ENCODE peak calls at places on chromosomes 5 and 9, in eight cellular contexts. V is neural progenitor cell, J is fibroblast of lung, P is A549, L is GM23338, S is mammary epithelial cell, H is PC-3, A is IMR-90. T is an unnamed sample.

GRCh38 chr9:8241201-8241600 is 441.6 kb upstream of the DMAC1 start:
- DNase-seq in A (no peak), V (no peak), H (no peak), L (no peak), J (no peak), P (no peak), S (no peak), T (no peak)

GRCh38 chr5:67182406-67182805 is 14.2 kb downstream of the CD180 start:
- DNase-seq in H (no peak), J (peak), S (peak), L (peak), A (peak), V (peak), P (no peak), T (peak)

GRCh38 chr5:44565872-44566271 is 176.7 kb upstream of the FGF10 start:
- DNase-seq in H (peak), J (peak), P (no peak), V (no peak), A (no peak), L (no peak), S (peak), T (no peak)

GRCh38 chr5:146860213-146860891 is 18.2 kb downstream of the PPP2R2B start:
- DNase-seq in L (no peak), V (no peak), S (no peak), H (peak), P (no peak), A (no peak), J (no peak), T (peak)

GRCh38 chr5:17819786-17820185 is 185.5 kb downstream of the TAF11L14 start:
- DNase-seq in A (peak), H (peak), S (no peak), V (no peak), P (no peak), L (no peak), J (peak), T (peak)

GRCh38 chr5:17882760-17883488 is 248.7 kb downstream of the TAF11L14 start:
- DNase-seq in A (no peak), H (peak), S (peak), J (no peak), L (peak), P (no peak), V (peak), T (peak)

GRCh38 chr5:1846583-1846982 is 36.1 kb downstream of the IRX4 start:
- DNase-seq in L (no peak), P (no peak), V (no peak), A (no peak), S (no peak), J (no peak), H (no peak), T (no peak)

GRCh38 chr9:100759166-100759565 is 181.3 kb downstream of the CAVIN4 start:
- DNase-seq in P (no peak), H (no peak), S (no peak), L (no peak), V (no peak), J (no peak), A (no peak), T (no peak)

GRCh38 chr9:124040935-124041816 is 29.6 kb downstream of the LHX2 start:
- DNase-seq in V (peak), S (no peak), P (peak), J (no peak), L (peak), A (no peak), H (no peak), T (no peak)

GRCh38 chr5:176373100-176373818 is 8.0 kb downstream of the ARL10 start:
- DNase-seq in S (no peak), H (no peak), V (no peak), L (no peak), J (no peak), A (peak), P (no peak), T (no peak)

GRCh38 chr5:149143470-149143869 is 2.2 kb downstream of the ABLIM3 start:
- DNase-seq in J (peak), V (no peak), L (no peak), A (peak), S (no peak), P (no peak), H (peak), T (peak)

GRCh38 chr5:55850839-55851674 is at the start of gene IL31RA:
- DNase-seq in H (peak), L (no peak), A (peak), P (peak), V (no peak), J (peak), S (peak), T (peak)

GRCh38 chr9:113783475-113783874 is 92.6 kb upstream of the ZNF618 start:
- DNase-seq in V (no peak), H (no peak), L (no peak), P (no peak), A (no peak), J (no peak), S (no peak), T (no peak)

GRCh38 chr9:106956971-106957370 is 94.0 kb downstream of the ZNF462 start:
- DNase-seq in A (peak), V (no peak), P (no peak), J (peak), L (no peak), S (no peak), H (no peak), T (peak)

GRCh38 chr5:148615644-148616283 is 38.6 kb downstream of the HTR4 start:
- DNase-seq in A (peak), J (peak), S (peak), H (peak), V (no peak), L (no peak), P (no peak), T (peak)

GRCh38 chr5:120479066-120479465 is 15.0 kb downstream of the PRR16 start:
- DNase-seq in S (peak), P (no peak), V (no peak), A (peak), H (no peak), J (peak), L (no peak), T (peak)

GRCh38 chr5:6903934-6904333 is 190.7 kb downstream of the TENT4A start:
- DNase-seq in L (no peak), V (no peak), S (no peak), A (no peak), H (no peak), P (no peak), J (no peak), T (no peak)

GRCh38 chr5:148418511-148418910 is 34.8 kb downstream of the FBXO38 start:
- DNase-seq in H (no peak), V (no peak), S (no peak), L (no peak), P (no peak), A (no peak), J (no peak), T (no peak)

GRCh38 chr9:76761448-76761847 is 2.8 kb upstream of the PCA3 start:
- DNase-seq in S (no peak), L (peak), J (peak), H (peak), P (peak), A (peak), V (no peak), T (no peak)

GRCh38 chr9:123081824-123082223 is 48.4 kb downstream of the GPR21 start:
- DNase-seq in S (peak), A (peak), P (peak), L (peak), V (peak), H (peak), J (peak), T (peak)

GRCh38 chr5:53110156-53110555 is 599 bp upstream of the MOCS2 start:
- DNase-seq in H (no peak), P (no peak), S (no peak), L (peak), V (no peak), A (no peak), J (no peak), T (no peak)

GRCh38 chr5:77449277-77449676 is 42.8 kb downstream of the WDR41 start:
- DNase-seq in V (no peak), A (no peak), L (no peak), J (no peak), P (no peak), S (no peak), H (no peak), T (no peak)

GRCh38 chr5:150263801-150264621 is 25.6 kb downstream of the CAMK2A start:
- DNase-seq in L (no peak), H (peak), P (peak), S (peak), J (peak), A (peak), V (no peak), T (peak)

GRCh38 chr5:133316346-133317343 is 264.8 kb downstream of the HSPA4 start:
- DNase-seq in J (no peak), L (peak), A (no peak), H (peak), S (no peak), P (peak), V (peak), T (no peak)

GRCh38 chr9:122158202-122158601 is 1.4 kb downstream of the NDUFA8 start:
- DNase-seq in J (peak), P (peak), V (peak), H (peak), A (peak), S (peak), L (peak), T (peak)

GRCh38 chr9:35771524-35771923 is 17.4 kb upstream of the MSMP start:
- DNase-seq in A (no peak), S (peak), J (peak), P (no peak), L (no peak), V (no peak), H (peak), T (no peak)

GRCh38 chr9:16809912-16810610 is 60.4 kb downstream of the BNC2 start:
- DNase-seq in H (peak), J (no peak), P (no peak), V (no peak), S (peak), L (peak), A (no peak), T (no peak)

GRCh38 chr5:141814064-141814982 is 63.9 kb downstream of the PCDH1 start:
- DNase-seq in V (peak), S (peak), A (no peak), P (peak), J (peak), L (peak), H (peak), T (no peak)

GRCh38 chr5:171521219-171521633 is 101.8 kb downstream of the FGF18 start:
- DNase-seq in A (peak), S (peak), V (peak), H (peak), J (peak), L (peak), P (peak), T (peak)

GRCh38 chr9:126204708-126205225 is 121.9 kb upstream of the MVB12B start:
- DNase-seq in A (no peak), S (no peak), L (no peak), V (no peak), J (no peak), H (no peak), P (no peak), T (no peak)

GRCh38 chr5:75496026-75496425 is 15.4 kb downstream of the CERT1 start:
- DNase-seq in V (no peak), S (no peak), J (no peak), P (no peak), H (no peak), A (no peak), L (no peak), T (peak)

GRCh38 chr9:92266486-92266885 is 27.0 kb downstream of the IARS1 start:
- DNase-seq in P (no peak), S (no peak), J (peak), H (no peak), A (no peak), L (no peak), V (no peak), T (no peak)

GRCh38 chr5:178404987-178405386 is 172.4 kb upstream of the PHYKPL start:
- DNase-seq in A (no peak), J (no peak), H (peak), L (no peak), P (no peak), V (no peak), S (peak), T (peak)

GRCh38 chr9:18142964-18143363 is 331.0 kb upstream of the ADAMTSL1 start:
- DNase-seq in J (no peak), S (no peak), P (no peak), V (peak), A (no peak), H (peak), L (peak), T (no peak)

DNA sequence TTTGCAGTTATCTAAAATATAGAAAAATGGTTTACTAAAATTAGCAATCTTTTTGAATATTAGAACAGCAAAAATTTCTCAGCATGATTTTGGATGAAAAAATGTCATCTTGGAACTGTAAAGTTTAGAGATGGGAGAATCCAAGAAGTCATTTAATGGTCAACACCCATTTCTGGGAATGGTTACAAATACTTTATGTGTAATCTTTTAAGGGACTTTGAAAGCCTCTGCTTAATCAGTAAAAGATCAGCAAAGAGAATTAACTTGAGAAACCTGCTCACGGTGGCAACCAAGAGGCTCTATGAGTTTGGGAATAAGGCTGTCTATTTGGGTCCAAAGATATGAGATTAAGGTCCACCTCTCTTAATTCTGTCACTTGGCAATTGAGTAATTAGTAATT is 13.0 kb downstream of the C1QTNF3 start:
- DNase-seq in S (no peak), P (no peak), J (no peak), A (no peak), H (no peak), L (no peak), V (no peak), T (no peak)
- H3K4me2 ChIP-seq in S (no peak), P (no peak), J (no peak), A (no peak), H (no peak), L (no peak), V (no peak), T (no peak)

GRCh38 chr5:102451082-102451481 is 47.7 kb downstream of the SLCO6A1 start:
- DNase-seq in P (no peak), S (no peak), L (no peak), V (no peak), H (no peak), J (no peak), A (no peak), T (no peak)

GRCh38 chr5:102453716-102454115 is 45.1 kb downstream of the SLCO6A1 start:
- DNase-seq in V (no peak), A (no peak), P (no peak), S (no peak), H (no peak), L (no peak), J (no peak), T (no peak)

GRCh38 chr5:102450313-102450990 is 48.3 kb downstream of the SLCO6A1 start:
- DNase-seq in V (peak), H (peak), S (peak), L (peak), J (no peak), A (no peak), P (no peak), T (no peak)
- TF ChIP-seq CTCF in V (peak), H (peak), S (peak), L (peak), J (no peak), A (no peak), P (no peak), T (no peak)

GRCh38 chr9:93461810-93462209 is 8.4 kb upstream of the FAM120AOS start:
- DNase-seq in A (no peak), L (no peak), P (no peak), S (no peak), H (no peak), V (no peak), J (no peak), T (no peak)

GRCh38 chr9:93460689-93461413 is 7.5 kb upstream of the FAM120AOS start:
- DNase-seq in S (no peak), V (no peak), A (no peak), H (no peak), L (no peak), P (no peak), J (no peak), T (no peak)

GRCh38 chr9:93461414-93461743 is 8.0 kb upstream of the FAM120AOS start:
- DNase-seq in P (no peak), S (no peak), H (no peak), J (no peak), L (no peak), V (no peak), A (no peak), T (no peak)

GRCh38 chr9:93458702-93459101 is 5.3 kb upstream of the FAM120AOS start:
- DNase-seq in A (no peak), J (peak), P (no peak), S (peak), H (no peak), V (no peak), L (no peak), T (no peak)

DNA sequence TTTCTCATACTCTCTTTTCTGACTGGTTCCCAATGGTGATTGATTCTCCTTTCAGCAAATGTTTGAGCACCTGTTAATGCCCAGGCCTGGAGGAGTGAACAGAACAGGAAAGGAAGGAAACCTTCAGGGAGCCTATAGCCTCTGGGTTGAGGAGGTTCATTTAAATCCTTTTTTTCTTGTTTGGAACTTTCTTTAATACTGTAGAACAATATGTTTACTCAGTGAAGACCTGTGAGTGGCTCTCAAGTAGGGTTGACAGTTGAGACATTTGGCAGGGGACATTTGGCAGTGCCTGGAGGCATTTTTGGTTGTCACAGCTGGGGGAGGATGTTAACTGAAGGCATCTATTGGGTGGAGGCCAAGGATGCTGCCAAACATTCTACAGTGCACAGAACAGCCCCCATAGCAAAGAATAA is 6.1 kb upstream of the FAM120AOS start:
- DNase-seq in H (no peak), L (no peak), J (no peak), A (no peak), S (no peak), V (no peak), P (no peak), T (no peak)
- H3K4me2 ChIP-seq in H (no peak), L (no peak), J (no peak), A (no peak), S (no peak), V (no peak), P (peak), T (no peak)

GRCh38 chr5:104178066-104178465 is 615.5 kb upstream of the NUDT12 start:
- DNase-seq in S (no peak), V (no peak), A (no peak), J (no peak), P (no peak), L (no peak), H (no peak), T (no peak)

GRCh38 chr5:104177651-104178050 is 615.1 kb upstream of the NUDT12 start:
- DNase-seq in L (no peak), S (no peak), J (no peak), A (no peak), V (no peak), P (no peak), H (no peak), T (no peak)

GRCh38 chr5:104184264-104184663 is 621.7 kb upstream of the NUDT12 start:
- DNase-seq in P (no peak), L (no peak), S (no peak), H (peak), V (no peak), A (no peak), J (no peak), T (no peak)

GRCh38 chr5:104179057-104179456 is 616.5 kb upstream of the NUDT12 start:
- DNase-seq in L (peak), V (peak), H (peak), A (peak), P (peak), S (peak), J (peak), T (peak)
- TF ChIP-seq CTCF in L (peak), V (peak), H (peak), A (peak), P (peak), S (peak), J (peak), T (peak)

GRCh38 chr5:80697100-80697499 is 42.3 kb upstream of the DHFR start:
- DNase-seq in L (no peak), P (no peak), V (no peak), S (no peak), J (no peak), A (no peak), H (no peak), T (no peak)

GRCh38 chr5:80701597-80701996 is 46.8 kb upstream of the DHFR start:
- DNase-seq in S (no peak), H (no peak), A (no peak), J (no peak), V (no peak), P (no peak), L (no peak), T (peak)

GRCh38 chr5:80695666-80696065 is 40.9 kb upstream of the DHFR start:
- DNase-seq in P (no peak), S (no peak), H (no peak), A (no peak), V (no peak), L (no peak), J (no peak), T (no peak)

GRCh38 chr5:80696450-80696849 is 41.7 kb upstream of the DHFR start:
- DNase-seq in V (no peak), S (no peak), J (no peak), L (no peak), H (no peak), A (no peak), P (no peak), T (no peak)

DNA sequence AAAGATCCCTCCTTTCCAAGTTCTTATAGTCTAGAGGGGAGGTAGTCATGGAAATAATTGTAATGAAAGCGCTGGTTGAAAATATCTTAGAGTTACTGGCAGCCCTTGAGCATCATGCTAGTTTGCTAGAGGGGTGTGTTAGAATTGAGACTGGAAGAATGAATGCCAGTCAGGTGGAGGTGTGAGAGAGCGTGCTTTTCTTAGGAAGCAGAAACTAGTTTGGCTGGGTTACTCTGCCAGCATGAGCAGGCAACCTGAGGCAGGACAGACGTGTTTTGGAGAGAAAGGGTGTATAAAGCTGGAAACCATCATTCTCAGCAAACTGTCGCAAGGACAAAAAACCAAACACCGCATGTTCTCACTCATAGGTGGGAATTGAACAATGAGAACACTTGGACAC is 43.6 kb upstream of the DHFR start:
- DNase-seq in V (no peak), H (no peak), P (no peak), L (no peak), S (no peak), A (no peak), J (no peak), T (no peak)
- H3K4me2 ChIP-seq in V (no peak), H (no peak), P (no peak), L (no peak), S (no peak), A (no peak), J (no peak), T (no peak)

GRCh38 chr5:59813761-59814562 is 79.6 kb downstream of the PDE4D start:
- DNase-seq in L (peak), P (peak), S (peak), V (peak), J (peak), A (peak), H (peak), T (peak)
- TF ChIP-seq CTCF in L (peak), P (peak), S (peak), V (peak), J (peak), A (peak), H (peak), T (peak)

DNA sequence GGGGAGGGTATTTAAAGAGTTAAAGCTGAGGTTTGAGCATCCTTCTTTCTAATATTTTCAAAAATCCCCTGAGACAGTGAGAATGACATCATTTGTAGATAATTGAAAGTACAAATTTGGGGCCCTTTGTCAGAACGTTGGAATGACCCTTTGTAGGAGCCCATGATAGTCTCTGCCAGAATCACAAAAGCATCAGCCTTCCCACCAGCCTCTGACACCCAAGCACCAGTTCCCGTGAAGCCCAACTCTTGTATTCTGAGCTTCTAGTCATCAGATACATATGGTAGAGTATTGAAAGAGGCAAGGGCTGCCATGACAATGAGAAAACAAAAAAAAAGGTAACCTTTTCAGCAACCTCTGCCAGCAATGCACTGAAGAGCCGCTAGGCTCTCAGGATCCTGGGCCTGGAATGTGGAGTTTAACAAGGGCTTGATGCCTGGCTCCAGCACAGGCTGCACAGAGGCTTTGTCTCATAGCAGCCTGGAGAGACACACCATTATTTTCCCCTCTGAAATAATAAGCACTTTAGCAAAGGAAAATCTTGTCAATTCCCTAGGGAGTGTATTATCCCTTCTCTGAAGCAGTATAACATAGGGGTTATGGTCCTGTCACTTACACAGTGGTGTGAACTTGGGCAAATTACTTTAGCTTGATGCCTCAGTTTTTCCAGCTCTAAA is 114.4 kb downstream of the ZNF608 start:
- DNase-seq in J (no peak), H (no peak), A (no peak), S (no peak), V (peak), P (no peak), L (peak), T (no peak)
- H3K4me2 ChIP-seq in J (no peak), H (no peak), A (no peak), S (no peak), V (no peak), P (no peak), L (no peak), T (no peak)

T was measured in astrocyte.